ENCODE peak calls at places on chromosomes 13 and 19, in four cellular contexts. V is uterus, M is H1, D is tibial nerve. L is an unnamed sample.

GRCh38 chr19:18379803-18380747 is 5.9 kb upstream of the GDF15 start:
- DNase-seq in V (peak; percentile 99), M (no peak), D (peak; percentile 93), L (peak; percentile 98)

GRCh38 chr19:16371540-16371986 is 46.9 kb downstream of the KLF2 start:
- DNase-seq in V (no peak), M (no peak), D (no peak), L (no peak)

GRCh38 chr13:113083402-113084061 is 22.1 kb upstream of the F7 start:
- DNase-seq in V (no peak), M (no peak), D (peak; percentile 30), L (no peak)

GRCh38 chr19:6340493-6341201 is 7.2 kb upstream of the ACER1 start:
- DNase-seq in V (no peak), M (no peak), D (no peak), L (no peak)

GRCh38 chr19:12789904-12790619 is 1.2 kb upstream of the JUNB start:
- DNase-seq in V (peak; percentile 97), M (peak; percentile 87), D (peak; percentile 93), L (peak; percentile 99)

GRCh38 chr13:56586966-56587365 is 553.8 kb upstream of the PRR20A start:
- DNase-seq in V (no peak), M (no peak), D (no peak), L (no peak)

GRCh38 chr19:12788682-12789097 is 2.6 kb upstream of the JUNB start:
- DNase-seq in V (peak; percentile 84), M (no peak), D (no peak), L (peak; percentile 94)

GRCh38 chr13:83557845-83558244 is 324.4 kb downstream of the SLITRK1 start:
- DNase-seq in V (no peak), M (no peak), D (no peak), L (no peak)

GRCh38 chr13:75307370-75307984 is 174.5 kb downstream of the TBC1D4 start:
- DNase-seq in V (no peak), M (no peak), D (no peak), L (no peak)

GRCh38 chr13:113562085-113562749 is 22.3 kb upstream of the TFDP1 start:
- DNase-seq in V (peak; percentile 53), M (peak; percentile 46), D (no peak), L (no peak)

GRCh38 chr13:111114362-111115050 is 604 bp upstream of the ARHGEF7 start:
- DNase-seq in V (peak; percentile 55), M (no peak), D (no peak), L (peak; percentile 75)

GRCh38 chr19:17076539-17076919 is 952 bp downstream of the MYO9B start:
- DNase-seq in V (no peak), M (no peak), D (no peak), L (no peak)

GRCh38 chr13:112744306-112745021 is 54.6 kb downstream of the ATP11A start:
- DNase-seq in V (peak; percentile 17), M (no peak), D (no peak), L (no peak)

GRCh38 chr13:24148414-24149305 is 11.9 kb upstream of the SPATA13 start:
- DNase-seq in V (no peak), M (peak; percentile 56), D (no peak), L (no peak)

GRCh38 chr13:36072127-36072526 is 59.1 kb downstream of the DCLK1 start:
- DNase-seq in V (no peak), M (no peak), D (no peak), L (no peak)

GRCh38 chr13:111060237-111060919 is 54.7 kb upstream of the ARHGEF7 start:
- DNase-seq in V (no peak), M (no peak), D (no peak), L (no peak)

GRCh38 chr13:49443327-49443688 is 556 bp downstream of the CAB39L start:
- DNase-seq in V (no peak), M (no peak), D (no peak), L (no peak)

GRCh38 chr13:73717632-73718031 is 416.6 kb downstream of the KLF12 start:
- DNase-seq in V (no peak), M (no peak), D (no peak), L (no peak)

GRCh38 chr13:33016414-33017409 is at the start of gene KL:
- DNase-seq in V (no peak), M (no peak), D (peak; percentile 22), L (peak; percentile 75)

GRCh38 chr19:41945135-41945766 is 13.9 kb downstream of the RABAC1 start:
- DNase-seq in V (no peak), M (no peak), D (no peak), L (no peak)

GRCh38 chr13:40438999-40439797 is 227.2 kb downstream of the FOXO1 start:
- DNase-seq in V (peak; percentile 48), M (no peak), D (no peak), L (no peak)

GRCh38 chr13:72757792-72758535 is 23.7 kb downstream of the DIS3 start:
- DNase-seq in V (no peak), M (no peak), D (no peak), L (no peak)

GRCh38 chr13:102707465-102707864 is 12.6 kb upstream of the METTL21C start:
- DNase-seq in V (no peak), M (no peak), D (no peak), L (no peak)

GRCh38 chr19:29260477-29261317 is 47.7 kb upstream of the UQCRFS1 start:
- DNase-seq in V (no peak), M (no peak), D (no peak), L (no peak)

GRCh38 chr19:18117364-18117691 is 19.8 kb downstream of the MAST3 start:
- DNase-seq in V (no peak), M (no peak), D (no peak), L (no peak)

GRCh38 chr13:58429917-58430316 is 798.4 kb downstream of the PCDH17 start:
- DNase-seq in V (no peak), M (no peak), D (no peak), L (no peak)

GRCh38 chr19:17450264-17451075 is 2.0 kb upstream of the TMEM221 start:
- DNase-seq in V (no peak), M (no peak), D (no peak), L (no peak)

GRCh38 chr13:94550030-94550738 is 45.8 kb downstream of the TGDS start:
- DNase-seq in V (peak; percentile 49), M (no peak), D (no peak), L (no peak)

GRCh38 chr13:112722433-112723250 is 32.8 kb downstream of the ATP11A start:
- DNase-seq in V (peak; percentile 79), M (no peak), D (no peak), L (no peak)

GRCh38 chr13:22665531-22665930 is 515.2 kb upstream of the SGCG start:
- DNase-seq in V (no peak), M (no peak), D (no peak), L (no peak)

GRCh38 chr19:8161135-8161646 is 11.8 kb upstream of the FBN3 start:
- DNase-seq in V (no peak), M (no peak), D (no peak), L (no peak)

GRCh38 chr19:20254151-20254550 is 87.1 kb downstream of the ZNF486 start:
- DNase-seq in V (no peak), M (no peak), D (no peak), L (no peak)

GRCh38 chr13:106532111-106532929 is 3.1 kb downstream of the EFNB2 start:
- DNase-seq in V (no peak), M (no peak), D (no peak), L (no peak)

GRCh38 chr13:78160793-78161192 is 242.2 kb upstream of the EDNRB start:
- DNase-seq in V (no peak), M (no peak), D (no peak), L (no peak)

DNA sequence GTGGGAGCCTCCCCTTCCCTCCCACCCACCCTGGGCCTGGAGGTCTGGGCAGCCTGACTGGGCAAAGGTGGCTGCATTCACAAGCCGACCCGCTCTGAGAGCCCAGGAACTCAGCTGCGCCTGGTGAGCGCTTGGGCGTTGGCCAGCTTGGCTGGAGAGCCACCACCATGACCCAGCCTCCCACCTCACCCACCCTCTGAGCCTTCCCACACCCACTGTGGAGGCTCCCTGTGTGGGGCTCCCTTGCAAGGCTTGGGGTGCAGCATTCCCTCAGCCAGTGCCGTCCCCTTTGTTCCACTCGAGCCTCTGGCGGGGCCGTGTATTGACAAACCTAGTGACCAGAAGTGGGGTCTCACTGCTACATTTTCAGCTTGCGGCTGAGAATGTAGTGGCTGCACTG is 15.0 kb upstream of the QTRT1 start:
- DNase-seq in V (no peak), M (no peak), D (no peak), L (no peak)
- TF ChIP-seq POLR2A in V (no peak), M (no peak), D (no peak), L (no peak)

DNA sequence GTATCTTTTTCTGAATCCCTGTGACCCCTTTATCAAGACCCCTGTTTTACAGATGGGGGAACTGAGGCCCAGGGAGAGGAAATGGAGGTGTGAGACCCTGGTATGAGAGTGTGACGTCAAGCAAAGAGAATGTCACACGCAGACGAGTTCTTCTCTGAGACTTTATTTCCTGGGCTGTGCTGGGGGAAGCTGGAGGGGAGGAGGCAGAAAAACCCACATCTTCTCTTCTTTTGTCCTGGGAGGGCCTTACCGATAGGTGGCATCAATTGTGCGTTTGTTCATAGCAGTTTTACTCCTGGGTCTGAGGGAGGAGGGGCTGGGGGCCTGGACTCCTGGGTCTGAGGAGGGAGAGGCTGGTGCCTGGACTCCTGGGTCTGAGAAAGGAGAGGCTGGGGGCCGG is 4.9 kb upstream of the KLK15 start:
- DNase-seq in V (no peak), M (no peak), D (no peak), L (peak; percentile 21)
- TF ChIP-seq CTCF in V (no peak), M (peak; percentile 7), D (no peak), L (no peak)

DNA sequence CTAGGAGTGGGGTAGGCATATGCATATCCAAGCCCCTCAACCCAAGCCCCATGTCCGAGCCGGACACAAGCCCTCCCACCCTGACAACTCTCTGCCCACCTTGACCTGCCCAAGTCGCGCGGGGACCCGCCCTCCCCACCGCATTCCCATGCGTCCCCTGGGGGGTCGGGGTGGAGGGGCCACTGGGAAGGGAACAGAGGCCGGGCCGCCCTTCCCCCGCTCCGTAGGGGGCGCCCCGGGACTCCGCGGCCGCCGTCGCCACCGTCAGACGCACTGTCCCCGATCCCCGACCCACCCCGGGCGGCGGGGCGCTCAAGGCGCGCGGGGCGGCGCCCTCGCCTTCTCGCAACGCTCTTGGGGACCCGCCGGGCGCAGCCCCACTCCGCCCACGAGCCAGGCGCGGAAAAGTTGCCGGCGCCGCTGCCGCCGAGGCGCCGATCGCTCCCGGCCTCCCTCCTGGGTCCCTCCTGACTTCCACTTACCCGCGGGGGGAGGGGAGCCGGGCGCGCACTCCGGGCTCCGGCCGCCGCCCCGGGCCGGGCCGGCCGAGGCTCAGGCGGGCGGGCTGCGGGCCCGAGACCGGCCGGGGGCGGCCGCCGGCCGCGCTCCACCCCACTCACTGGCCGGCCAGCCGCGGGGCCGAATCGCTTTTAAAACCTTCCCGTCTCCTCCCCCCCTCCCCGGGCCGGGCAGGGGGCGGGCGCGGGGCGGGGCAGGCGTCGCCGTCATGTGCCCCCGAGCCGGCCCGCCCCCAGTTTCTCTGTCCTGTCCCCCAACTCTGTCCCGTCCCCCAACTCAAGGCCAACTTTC is 34.4 kb upstream of the NANOS3 start:
- DNase-seq in V (peak; percentile 91), M (no peak), D (peak; percentile 88), L (peak; percentile 97)
- TF ChIP-seq POLR2A in V (peak; percentile 92), M (peak; percentile 54), D (peak; percentile 93), L (peak; percentile 31)

GRCh38 chr19:43956827-43957226 is 5.8 kb downstream of the ZNF221 start:
- DNase-seq in V (no peak), M (no peak), D (no peak), L (no peak)

GRCh38 chr19:43950834-43951626 is at the start of gene ZNF221:
- DNase-seq in V (peak; percentile 93), M (peak; percentile 87), D (peak; percentile 80), L (peak; percentile 96)
- TF ChIP-seq CTCF in V (peak; percentile 48), M (peak; percentile 22), D (peak; percentile 35), L (no peak)

L was measured in sigmoid colon.